ENCODE peak calls at places on chromosomes 4 and X, in seven cellular contexts. M is Right ventricle myocardium superior; K is GM04504; W is hypothalamus; X is stimulated activated naive B cell treated with anti-CD40 and anti-IgM and Interleukin-4, amounts not matched to agents 10 μg/mL and 1 μg/mL and 100 μg/mL, for 72 hours; A is posterior vena cava; P is GM20000. H is an unnamed sample.

GRCh38 chr4:10983274-10983673 is 298.7 kb upstream of the CLNK start:
- DNase-seq in M (no peak), K (no peak), W (no peak), X (peak), A (no peak), P (no peak), H (peak)

GRCh38 chr4:3449574-3450534 is 8.1 kb downstream of the HGFAC start:
- DNase-seq in M (no peak), K (no peak), W (no peak), X (no peak), A (no peak), P (no peak), H (peak)

GRCh38 chrX:111041018-111041462 is 55.0 kb upstream of the PAK3 start:
- DNase-seq in M (no peak), K (peak), W (peak), X (no peak), A (no peak), P (no peak), H (peak)

GRCh38 chrX:3010532-3010931 is 4.2 kb downstream of the ARSH start:
- DNase-seq in M (no peak), K (no peak), W (no peak), X (no peak), A (no peak), P (no peak), H (no peak)

GRCh38 chr4:123257563-123257962 is 139.0 kb upstream of the SPRY1 start:
- DNase-seq in M (no peak), K (no peak), W (no peak), X (no peak), A (no peak), P (no peak), H (no peak)

GRCh38 chr4:3041192-3042142 is 32.9 kb downstream of the HTT-AS start:
- DNase-seq in M (peak), K (peak), W (peak), X (peak), A (peak), P (peak), H (peak)

GRCh38 chr4:140046573-140046972 is 107.4 kb downstream of the MAML3 start:
- DNase-seq in M (no peak), K (no peak), W (no peak), X (no peak), A (no peak), P (no peak), H (no peak)

GRCh38 chr4:105059337-105059736 is 87.3 kb upstream of the TET2 start:
- DNase-seq in M (no peak), K (no peak), W (no peak), X (peak), A (no peak), P (peak), H (no peak)

H was measured in mucosa of descending colon.